ENCODE peak calls at places on chromosomes 6 and 20, in five cellular contexts. R is SK-N-SH, W is HepG2, Z is K562, B is H1. I is an unnamed sample.

GRCh38 chr6:34602318-34603111 is 46.4 kb upstream of the SPDEF start:
- DNase-seq in R (no peak), B (no peak), Z (no peak), W (peak; percentile 82), I (no peak)

GRCh38 chr20:3843490-3843889 is 3.1 kb upstream of the MAVS start:
- DNase-seq in B (no peak), R (no peak), W (peak; percentile 69), Z (peak; percentile 83), I (no peak)

GRCh38 chr20:36311854-36312723 is 6.0 kb downstream of the DLGAP4 start:
- DNase-seq in B (no peak), W (no peak), Z (no peak), R (no peak), I (no peak)

GRCh38 chr6:164037165-164037564 is 622.6 kb downstream of the QKI start:
- DNase-seq in W (no peak), Z (no peak), B (no peak), R (no peak), I (no peak)

GRCh38 chr6:11921017-11921438 is 91.1 kb upstream of the HIVEP1 start:
- DNase-seq in B (no peak), Z (peak; percentile 50), W (no peak), R (no peak), I (no peak)

GRCh38 chr6:83031689-83032088 is 34.0 kb downstream of the UBE3D start:
- DNase-seq in B (no peak), Z (no peak), R (no peak), W (no peak), I (no peak)

GRCh38 chr20:23050847-23051627 is 1.6 kb upstream of the THBD start:
- DNase-seq in R (no peak), Z (peak; percentile 61), W (no peak), B (peak; percentile 98), I (peak; percentile 63)

GRCh38 chr6:40695750-40696415 is 108.7 kb upstream of the LRFN2 start:
- DNase-seq in Z (no peak), W (no peak), R (no peak), B (no peak), I (no peak)

GRCh38 chr20:45963059-45964011 is 8.7 kb downstream of the ZNF335 start:
- DNase-seq in W (peak; percentile 82), B (no peak), R (peak; percentile 56), Z (peak; percentile 15), I (no peak)

GRCh38 chr6:169568314-169569087 is 133.3 kb downstream of the WDR27 start:
- DNase-seq in R (no peak), W (no peak), B (no peak), Z (no peak), I (no peak)

GRCh38 chr6:113644861-113645575 is 212.1 kb upstream of the MARCKS start:
- DNase-seq in Z (no peak), B (no peak), R (no peak), W (peak; percentile 31), I (no peak)

GRCh38 chr20:2402271-2402980 is 21.7 kb downstream of the TGM6 start:
- DNase-seq in R (peak; percentile 48), Z (no peak), W (peak; percentile 34), B (no peak), I (no peak)

GRCh38 chr6:12313311-12313991 is 23.3 kb downstream of the EDN1 start:
- DNase-seq in W (no peak), Z (no peak), B (no peak), R (no peak), I (no peak)

GRCh38 chr6:154164397-154164796 is 125.4 kb downstream of the OPRM1 start:
- DNase-seq in Z (no peak), R (no peak), W (no peak), B (no peak), I (no peak)

GRCh38 chr6:56528412-56528841 is 114.3 kb downstream of the DST start:
- DNase-seq in Z (no peak), R (no peak), B (no peak), W (no peak), I (no peak)

GRCh38 chr6:484086-484728 is 92.7 kb downstream of the IRF4 start:
- DNase-seq in Z (no peak), W (no peak), B (no peak), R (no peak), I (no peak)

GRCh38 chr20:60192351-60192750 is 234.1 kb downstream of the CDH26 start:
- DNase-seq in W (no peak), R (no peak), Z (no peak), B (no peak), I (no peak)

GRCh38 chr6:117188627-117189201 is 76.6 kb upstream of the VGLL2 start:
- DNase-seq in R (peak; percentile 10), B (no peak), Z (no peak), W (no peak), I (no peak)

GRCh38 chr20:21342656-21343345 is 39.7 kb downstream of the XRN2 start:
- DNase-seq in B (no peak), W (no peak), R (no peak), Z (no peak), I (no peak)

GRCh38 chr6:108168501-108168979 is 2.7 kb downstream of the NR2E1 start:
- DNase-seq in B (peak; percentile 77), R (peak; percentile 74), W (peak; percentile 12), Z (no peak), I (no peak)

GRCh38 chr6:1609662-1610496 is at the start of gene FOXC1:
- DNase-seq in B (no peak), R (peak; percentile 97), W (peak; percentile 71), Z (no peak), I (no peak)

GRCh38 chr6:29947292-29947980 is 5.1 kb downstream of the HLA-A start:
- DNase-seq in R (no peak), Z (no peak), W (no peak), B (no peak), I (no peak)

GRCh38 chr6:24779416-24779815 is 4.7 kb downstream of the GMNN start:
- DNase-seq in B (no peak), W (peak; percentile 89), R (no peak), Z (no peak), I (no peak)

GRCh38 chr6:106997392-106998257 is 23.1 kb upstream of the CD24 start:
- DNase-seq in Z (peak; percentile 74), R (peak; percentile 66), B (peak; percentile 86), W (peak; percentile 74), I (peak; percentile 34)

GRCh38 chr6:109498049-109498448 is 15.0 kb upstream of the ZBTB24 start:
- DNase-seq in W (no peak), B (no peak), Z (no peak), R (no peak), I (no peak)

GRCh38 chr6:26322645-26323482 is 42.1 kb upstream of the BTN3A2 start:
- DNase-seq in R (peak; percentile 48), W (peak; percentile 93), B (peak; percentile 81), Z (peak; percentile 43), I (no peak)

GRCh38 chr6:72626126-72626525 is 4.3 kb downstream of the KCNQ5 start:
- DNase-seq in W (no peak), R (no peak), Z (no peak), B (no peak), I (no peak)

GRCh38 chr20:62820962-62821725 is 4.3 kb downstream of the COL9A3 start:
- DNase-seq in Z (no peak), W (no peak), B (no peak), R (no peak), I (no peak)

GRCh38 chr20:62312662-62312977 is 9.8 kb downstream of the ADRM1 start:
- DNase-seq in R (no peak), Z (no peak), W (no peak), B (no peak), I (no peak)

GRCh38 chr6:70709826-70710225 is 42.1 kb downstream of the SMAP1 start:
- DNase-seq in Z (no peak), R (no peak), W (peak; percentile 5), B (no peak), I (no peak)

GRCh38 chr6:15952231-15953151 is 176.4 kb upstream of the MYLIP start:
- DNase-seq in Z (no peak), B (no peak), W (no peak), R (no peak), I (no peak)

GRCh38 chr6:166476061-166476591 is 93.4 kb upstream of the MPC1 start:
- DNase-seq in W (no peak), B (no peak), Z (no peak), R (no peak), I (no peak)

GRCh38 chr6:137724495-137725211 is 142.4 kb upstream of the TNFAIP3 start:
- DNase-seq in Z (no peak), W (no peak), R (no peak), B (no peak), I (no peak)

GRCh38 chr6:46796842-46797241 is 3.7 kb downstream of the MEP1A start:
- DNase-seq in B (no peak), R (no peak), W (no peak), Z (no peak), I (no peak)

GRCh38 chr6:99819853-99820252 is 174.2 kb downstream of the MCHR2 start:
- DNase-seq in Z (no peak), W (no peak), B (no peak), R (no peak), I (no peak)

GRCh38 chr6:33123732-33124524 is 48.1 kb downstream of the HLA-DPB1 start:
- DNase-seq in R (peak; percentile 42), B (no peak), Z (peak; percentile 69), W (peak; percentile 55), I (no peak)

GRCh38 chr6:155186052-155186658 is 77.7 kb upstream of the CLDN20 start:
- DNase-seq in Z (no peak), W (no peak), B (no peak), R (no peak), I (no peak)

GRCh38 chr6:2971420-2972218 is at the start of gene SERPINB6:
- DNase-seq in Z (peak; percentile 90), W (peak; percentile 38), R (peak; percentile 84), B (peak; percentile 63), I (peak; percentile 58)
- TF ChIP-seq GABPA in Z (peak; percentile 73), W (no peak), R (peak; percentile 10), B (no peak), I (no peak)

GRCh38 chr20:49583669-49584417 is 15.9 kb upstream of the PTGIS start:
- DNase-seq in W (peak; percentile 97), R (no peak), B (no peak), Z (peak; percentile 73), I (peak; percentile 16)
- TF ChIP-seq POLR2AphosphoS5 in W (peak; percentile 88), R (no peak), B (no peak), Z (peak; percentile 47), I (no peak)

GRCh38 chr6:31978831-31979230 is 3.0 kb upstream of the C4A start:
- DNase-seq in Z (no peak), B (no peak), W (no peak), R (no peak), I (no peak)
- TF ChIP-seq GABPA in Z (no peak), B (no peak), W (no peak), R (no peak), I (no peak)

GRCh38 chr20:33434434-33434833 is 9.1 kb downstream of the SNTA1 start:
- DNase-seq in W (no peak), B (no peak), Z (no peak), R (no peak), I (no peak)

GRCh38 chr20:33433875-33434274 is 9.7 kb downstream of the SNTA1 start:
- DNase-seq in W (no peak), B (no peak), Z (no peak), R (no peak), I (no peak)

GRCh38 chr20:33437141-33437911 is 6.2 kb downstream of the SNTA1 start:
- DNase-seq in B (no peak), R (no peak), W (no peak), Z (no peak), I (no peak)

GRCh38 chr20:33433465-33433864 is 10.1 kb downstream of the SNTA1 start:
- DNase-seq in R (no peak), W (no peak), B (no peak), Z (no peak), I (no peak)

GRCh38 chr20:33431797-33432381 is 11.7 kb downstream of the SNTA1 start:
- DNase-seq in B (no peak), W (peak; percentile 42), Z (no peak), R (no peak), I (no peak)
- TF ChIP-seq POLR2AphosphoS5 in B (no peak), W (no peak), Z (no peak), R (no peak), I (no peak)

I was measured in HL-60.